ENCODE peak calls at places on chromosomes 3 and 15, in five cellular contexts. V is breast epithelium, C is NCI-H1417, Y is HEK293T, Q is psoas muscle. Z is an unnamed sample.

GRCh38 chr3:116444819-116445290 is 432 bp downstream of the LSAMP start:
- DNase-seq in Q (no peak), V (no peak), Y (peak), C (peak), Z (peak)

GRCh38 chr3:62149962-62150361 is 223.4 kb downstream of the FEZF2 start:
- DNase-seq in Q (peak), Y (no peak), V (no peak), C (no peak), Z (no peak)

GRCh38 chr3:55296781-55297180 is 190.3 kb downstream of the WNT5A start:
- DNase-seq in Y (no peak), C (no peak), V (no peak), Q (no peak), Z (no peak)

GRCh38 chr15:76185716-76186115 is 125.6 kb downstream of the ETFA start:
- DNase-seq in V (no peak), Q (no peak), Y (peak), C (peak), Z (peak)

GRCh38 chr3:117130222-117130621 is 420.6 kb downstream of the TUSC7 start:
- DNase-seq in V (no peak), Q (no peak), C (no peak), Y (no peak), Z (no peak)

GRCh38 chr15:72382146-72382545 is 6.3 kb upstream of the HEXA start:
- DNase-seq in V (no peak), C (no peak), Y (peak), Q (no peak), Z (no peak)

GRCh38 chr3:42495393-42495792 is 7.0 kb upstream of the VIPR1 start:
- DNase-seq in Q (no peak), Y (no peak), C (no peak), V (peak), Z (no peak)

GRCh38 chr3:104598848-104599501 is 767.7 kb upstream of the ALCAM start:
- DNase-seq in Q (no peak), V (no peak), Y (no peak), C (no peak), Z (no peak)

Z was measured in left kidney.